ENCODE peak calls at places on chromosomes 16 and 17, in seven cellular contexts. Z is SK-N-SH, S is GM12878, K is K562, F is H1, E is GM12891, W is HepG2. Y is an unnamed sample.

GRCh38 chr17:42001729-42002128 is 15.5 kb downstream of the DNAJC7 start:
- DNase-seq in K (no peak), Z (no peak), F (no peak), E (no peak), S (no peak), W (no peak), Y (no peak)

GRCh38 chr17:51258756-51259573 is 884 bp downstream of the MBTD1 start:
- DNase-seq in Z (no peak), F (no peak), S (no peak), K (peak; percentile 41), W (peak; percentile 39), E (no peak), Y (no peak)

GRCh38 chr17:28946239-28946638 is 5.1 kb downstream of the PHF12 start:
- DNase-seq in W (no peak), S (no peak), Z (no peak), F (no peak), K (no peak), E (no peak), Y (no peak)

GRCh38 chr17:17959520-17960361 is 12.5 kb downstream of the TOM1L2 start:
- DNase-seq in K (no peak), Z (no peak), F (no peak), E (no peak), S (peak; percentile 68), W (no peak), Y (no peak)

GRCh38 chr17:28396635-28397239 is 9.3 kb downstream of the SLC46A1 start:
- DNase-seq in Z (no peak), S (no peak), K (no peak), E (no peak), F (no peak), W (no peak), Y (no peak)

GRCh38 chr17:76867578-76868175 is 527 bp upstream of the MGAT5B start:
- DNase-seq in Z (peak; percentile 64), W (no peak), S (no peak), F (no peak), E (no peak), K (no peak), Y (no peak)

GRCh38 chr17:39196820-39197331 is 593 bp downstream of the CACNB1 start:
- DNase-seq in S (no peak), F (peak; percentile 52), Z (peak; percentile 89), E (no peak), W (no peak), K (peak; percentile 49), Y (no peak)

GRCh38 chr17:50043290-50044148 is 12.4 kb upstream of the ITGA3 start:
- DNase-seq in S (no peak), K (no peak), Z (no peak), W (no peak), E (no peak), F (no peak), Y (no peak)

GRCh38 chr16:53844796-53845195 is 140.8 kb downstream of the FTO start:
- DNase-seq in S (no peak), Z (no peak), K (no peak), W (no peak), F (no peak), E (no peak), Y (no peak)

GRCh38 chr17:41496803-41497484 is 7.2 kb upstream of the KRT36 start:
- DNase-seq in F (peak; percentile 84), W (peak; percentile 86), S (peak; percentile 12), Z (peak; percentile 82), E (peak; percentile 66), K (peak; percentile 91), Y (peak; percentile 64)

GRCh38 chr16:74448990-74449389 is 27.7 kb upstream of the CLEC18B start:
- DNase-seq in Z (no peak), W (no peak), F (no peak), K (no peak), E (no peak), S (no peak), Y (no peak)

GRCh38 chr17:40104570-40105471 is 4.4 kb upstream of the NR1D1 start:
- DNase-seq in S (no peak), K (no peak), W (no peak), F (no peak), Z (no peak), E (no peak), Y (no peak)

GRCh38 chr17:55735784-55736405 is 13.2 kb upstream of the TMEM100 start:
- DNase-seq in K (peak; percentile 27), E (no peak), F (no peak), S (no peak), W (peak; percentile 54), Z (peak; percentile 52), Y (no peak)

GRCh38 chr17:57243171-57243622 is 13.1 kb upstream of the MSI2 start:
- DNase-seq in K (peak; percentile 78), E (peak; percentile 53), F (peak; percentile 92), W (peak; percentile 70), Z (peak; percentile 74), S (peak; percentile 50), Y (peak; percentile 43)

GRCh38 chr16:52398491-52398960 is 148.4 kb downstream of the TOX3 start:
- DNase-seq in E (no peak), K (no peak), S (no peak), W (peak; percentile 99), F (no peak), Z (no peak), Y (no peak)

GRCh38 chr16:86442703-86443102 is 67.6 kb upstream of the FOXF1 start:
- DNase-seq in K (no peak), E (no peak), S (no peak), F (no peak), Z (no peak), W (no peak), Y (no peak)

GRCh38 chr17:47850373-47850691 is 631 bp downstream of the SP6 start:
- DNase-seq in K (no peak), F (no peak), Z (no peak), E (no peak), S (no peak), W (no peak), Y (no peak)

GRCh38 chr16:52538511-52538910 is 8.4 kb downstream of the TOX3 start:
- DNase-seq in K (no peak), F (no peak), Z (no peak), S (no peak), E (no peak), W (no peak), Y (no peak)

GRCh38 chr17:58763263-58763662 is 7.6 kb downstream of the PPM1E start:
- DNase-seq in F (no peak), S (no peak), Z (no peak), K (no peak), W (no peak), E (no peak), Y (no peak)

GRCh38 chr16:27217256-27217655 is 13.9 kb downstream of the KDM8 start:
- DNase-seq in W (no peak), S (no peak), F (no peak), E (no peak), K (peak; percentile 65), Z (peak; percentile 62), Y (no peak)

GRCh38 chr17:69356625-69357024 is 29.7 kb upstream of the ABCA5 start:
- DNase-seq in F (no peak), W (no peak), E (no peak), Z (no peak), S (no peak), K (no peak), Y (no peak)

GRCh38 chr17:38875477-38876080 is 5.7 kb downstream of the LASP1 start:
- DNase-seq in S (no peak), Z (no peak), E (no peak), W (no peak), F (no peak), K (no peak), Y (no peak)

GRCh38 chr17:80316927-80317705 is 56.5 kb downstream of the RNF213 start:
- DNase-seq in K (no peak), S (no peak), W (no peak), E (no peak), F (no peak), Z (no peak), Y (no peak)

DNA sequence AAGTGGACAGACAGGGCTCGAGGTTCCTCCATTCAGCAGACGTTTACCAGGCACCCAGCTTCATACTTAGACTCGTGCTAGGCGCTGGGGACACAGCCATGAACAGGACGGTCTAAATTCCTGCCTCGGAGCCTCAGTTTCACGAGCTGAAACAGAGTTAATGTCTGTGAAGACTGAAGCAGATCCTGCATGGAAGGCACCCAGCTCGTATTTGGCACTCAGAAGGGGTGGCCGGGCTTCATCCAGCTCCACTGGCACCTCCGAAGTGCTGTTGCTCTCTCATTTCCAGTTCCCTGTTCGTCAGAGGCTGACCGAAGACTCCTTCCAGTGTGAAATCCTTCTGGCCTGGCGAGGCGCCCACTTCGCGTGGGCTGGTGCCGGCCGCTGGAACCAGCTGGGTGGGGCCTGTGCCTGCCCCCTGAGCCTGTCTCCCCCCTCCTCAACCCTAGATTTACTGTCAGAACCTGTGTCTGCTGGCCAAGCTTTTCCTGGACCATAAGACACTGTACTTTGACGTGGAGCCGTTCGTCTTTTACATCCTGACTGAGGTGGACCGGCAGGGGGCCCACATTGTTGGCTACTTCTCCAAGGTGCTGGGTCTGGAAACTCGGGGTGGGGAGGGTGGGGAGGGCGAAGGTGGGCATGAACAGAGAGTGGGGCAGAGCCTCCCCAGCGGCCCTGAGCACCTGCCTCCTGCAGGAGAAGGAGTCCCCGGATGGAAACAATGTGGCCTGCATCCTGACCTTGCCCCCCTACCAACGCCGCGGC is 5.8 kb downstream of the PRSS8 start:
- DNase-seq in K (no peak), Z (no peak), F (no peak), E (no peak), W (no peak), S (no peak), Y (no peak)
- TF ChIP-seq TAF1 in K (no peak), Z (no peak), F (no peak), E (no peak), W (no peak), S (no peak), Y (no peak)

GRCh38 chr16:1308036-1308976 is 1.1 kb upstream of the UBE2I start:
- DNase-seq in E (no peak), F (no peak), K (peak; percentile 93), W (peak; percentile 52), Z (no peak), S (no peak), Y (peak; percentile 65)
- TF ChIP-seq POLR2AphosphoS5 in E (no peak), F (no peak), K (peak; percentile 70), W (peak; percentile 24), Z (no peak), S (peak; percentile 67), Y (peak; percentile 63)

DNA sequence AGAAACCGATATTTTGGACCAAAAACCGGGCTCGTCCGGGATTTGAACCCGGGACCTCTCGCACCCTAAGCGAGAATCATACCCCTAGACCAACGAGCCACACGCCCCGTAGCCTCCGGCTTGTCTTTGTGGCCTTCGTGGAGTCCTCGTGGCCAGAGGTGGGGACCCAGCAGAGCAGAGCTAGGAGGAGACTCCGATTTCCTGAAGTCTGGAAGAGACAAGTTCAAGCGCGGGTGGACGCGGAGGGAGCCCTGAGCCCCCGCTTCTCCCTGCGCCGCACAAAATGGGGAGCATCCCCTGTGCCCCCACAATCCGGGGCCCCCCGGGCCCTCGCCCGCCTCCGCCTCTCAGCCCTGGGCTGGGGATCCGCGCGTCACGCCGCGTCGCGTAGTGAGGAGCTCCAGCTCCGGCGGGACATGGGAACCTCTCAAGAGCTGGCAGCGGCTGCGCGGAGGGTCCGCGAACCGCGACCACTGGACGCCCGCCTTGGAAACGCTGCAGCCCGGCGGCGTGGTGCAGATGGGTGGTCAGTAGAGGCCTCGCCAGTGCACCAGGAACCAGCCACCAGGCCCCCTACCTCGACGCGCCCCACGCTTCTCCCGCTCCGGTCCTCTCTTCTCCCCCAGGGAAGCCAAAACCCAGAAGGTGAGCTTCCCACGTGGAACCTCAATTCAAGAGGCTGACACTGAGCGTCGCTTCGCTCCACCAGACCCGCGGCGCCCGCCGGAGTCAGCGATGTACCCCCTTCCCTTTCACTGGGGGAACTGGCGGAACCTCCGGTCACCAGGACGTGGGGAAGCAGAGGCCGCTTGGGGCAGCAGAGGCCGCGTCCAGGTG is 5.2 kb upstream of the OR1F1 start:
- DNase-seq in F (peak; percentile 99), K (peak; percentile 64), W (peak; percentile 70), Z (peak; percentile 74), S (no peak), E (peak; percentile 42), Y (peak; percentile 46)
- TF ChIP-seq TAF1 in F (no peak), K (no peak), W (no peak), Z (no peak), S (no peak), E (no peak), Y (no peak)

GRCh38 chr17:83183951-83184506 is 104.6 kb downstream of the METRNL start:
- DNase-seq in F (peak; percentile 31), W (no peak), E (no peak), S (no peak), Z (no peak), K (no peak), Y (no peak)
- TF ChIP-seq POLR2AphosphoS5 in F (no peak), W (no peak), E (no peak), S (no peak), Z (no peak), K (no peak), Y (no peak)